ENCODE peak calls at places on chromosomes 7 and 10, in five cellular contexts. E is CD8-positive, alpha-beta T cell; G is foreskin fibroblast; X is fibroblast of the aortic adventitia; V is heart left ventricle. D is an unnamed sample.

GRCh38 chr7:150738092-150739044 is 1.1 kb downstream of the GIMAP5 start:
- DNase-seq in E (no peak), G (no peak), X (no peak), V (no peak), D (no peak)

GRCh38 chr7:28144266-28144665 is 36.3 kb downstream of the JAZF1 start:
- DNase-seq in E (no peak), G (no peak), X (no peak), V (no peak), D (no peak)

GRCh38 chr10:6385683-6386082 is 183.0 kb downstream of the PFKFB3 start:
- DNase-seq in E (no peak), G (peak), X (peak), V (no peak), D (no peak)

GRCh38 chr10:49746626-49747302 is 15.4 kb downstream of the OGDHL start:
- DNase-seq in E (no peak), G (no peak), X (no peak), V (no peak), D (no peak)

GRCh38 chr10:113424984-113425383 is 127.9 kb upstream of the HABP2 start:
- DNase-seq in E (no peak), G (no peak), X (no peak), V (no peak), D (no peak)

GRCh38 chr10:477620-478019 is 211.8 kb downstream of the DIP2C start:
- DNase-seq in E (no peak), G (no peak), X (no peak), V (no peak), D (no peak)

GRCh38 chr7:148142660-148143248 is 447.8 kb upstream of the C7orf33 start:
- DNase-seq in E (no peak), G (peak), X (peak), V (no peak), D (peak)

GRCh38 chr10:13776861-13777301 is 190.1 kb downstream of the PRPF18 start:
- DNase-seq in E (no peak), G (peak), X (peak), V (no peak), D (no peak)

GRCh38 chr7:101494602-101495329 is 132.1 kb downstream of the COL26A1 start:
- DNase-seq in E (no peak), G (no peak), X (no peak), V (peak), D (no peak)

GRCh38 chr7:82838314-82838713 is 324.4 kb downstream of the PCLO start:
- DNase-seq in E (no peak), G (no peak), X (no peak), V (no peak), D (no peak)

GRCh38 chr10:32054087-32054486 is 2.1 kb downstream of the KIF5B start:
- DNase-seq in E (no peak), G (peak), X (peak), V (no peak), D (no peak)

GRCh38 chr10:32057041-32057372 is 782 bp upstream of the KIF5B start:
- DNase-seq in E (no peak), G (no peak), X (no peak), V (no peak), D (no peak)

GRCh38 chr10:32056136-32057040 is at the start of gene KIF5B:
- DNase-seq in E (peak), G (peak), X (peak), V (peak), D (peak)

GRCh38 chr10:32059472-32059871 is 3.2 kb upstream of the KIF5B start:
- DNase-seq in E (no peak), G (no peak), X (no peak), V (no peak), D (no peak)

GRCh38 chr10:32055478-32056135 is 618 bp downstream of the KIF5B start:
- DNase-seq in E (peak), G (peak), X (peak), V (peak), D (peak)
- TF ChIP-seq CTCF in E (no peak), G (no peak), X (peak), V (no peak), D (no peak)

GRCh38 chr10:70564901-70565351 is 37.6 kb downstream of the PRF1 start:
- DNase-seq in E (no peak), G (no peak), X (no peak), V (no peak), D (no peak)
- TF ChIP-seq CTCF in E (no peak), G (peak), X (no peak), V (no peak), D (no peak)

DNA sequence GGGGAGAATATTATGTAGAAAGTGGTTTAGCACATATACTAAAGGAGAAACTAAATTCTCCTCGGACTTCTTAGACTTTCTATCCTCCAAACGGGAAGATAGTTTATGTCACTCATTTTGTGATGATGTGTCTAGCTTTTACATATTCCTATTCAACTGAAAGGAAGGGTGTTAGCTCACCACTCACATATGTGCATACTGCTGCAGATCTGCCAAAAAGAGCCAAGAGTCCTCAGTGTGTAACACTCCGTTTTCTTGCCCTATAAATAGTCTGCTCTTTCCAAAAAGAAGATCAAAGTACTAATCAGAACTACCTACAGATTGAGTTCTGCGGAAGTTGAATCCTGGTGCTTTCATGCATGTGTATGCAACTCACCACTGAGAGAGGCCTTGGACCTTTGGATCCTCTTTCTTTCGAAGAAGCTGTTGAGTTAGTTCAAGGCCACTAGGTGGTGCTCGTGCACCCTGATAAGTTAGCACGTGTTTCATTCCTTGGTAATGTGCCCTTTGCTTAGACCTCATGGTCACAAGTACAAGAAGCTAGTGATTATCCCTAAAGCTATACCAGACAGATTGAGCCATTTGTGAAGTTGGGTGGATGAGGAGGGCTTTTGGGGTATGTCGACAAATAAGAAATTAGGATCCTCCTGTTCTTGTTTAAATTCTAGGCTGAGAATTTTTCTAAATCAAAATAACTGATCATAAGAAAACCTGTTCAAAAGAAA is 14.1 kb downstream of the YAE1 start:
- DNase-seq in E (peak), G (peak), X (peak), V (peak), D (peak)
- TF ChIP-seq CTCF in E (peak), G (peak), X (peak), V (peak), D (peak)

DNA sequence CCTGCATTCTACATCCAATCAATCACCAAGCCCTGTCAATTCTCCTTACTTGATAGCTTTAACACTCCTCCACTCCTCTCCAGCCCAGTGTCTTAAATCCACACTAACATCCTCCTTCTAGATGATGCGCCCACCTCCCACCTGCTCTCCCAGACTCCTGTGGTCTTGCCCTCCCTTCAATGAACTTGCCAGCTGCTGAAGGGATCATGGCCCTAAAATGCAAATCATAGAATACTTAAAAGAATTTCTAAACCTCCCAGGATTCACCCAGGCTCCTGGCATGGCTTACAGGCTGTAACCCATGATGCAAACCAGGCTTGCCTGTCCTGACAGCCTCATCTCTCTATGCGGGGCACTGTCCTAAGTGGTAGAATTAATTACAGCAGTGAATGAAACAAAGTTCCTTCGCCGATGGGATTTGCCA is 43.6 kb downstream of the SYPL1 start:
- DNase-seq in E (no peak), G (no peak), X (no peak), V (no peak), D (no peak)
- TF ChIP-seq CTCF in E (no peak), G (no peak), X (no peak), V (no peak), D (no peak)

GRCh38 chr7:44998153-44998871 is 1.7 kb upstream of the CCM2 start:
- DNase-seq in E (no peak), G (no peak), X (no peak), V (no peak), D (no peak)

GRCh38 chr7:45000096-45001032 is at the start of gene CCM2:
- DNase-seq in E (no peak), G (peak), X (peak), V (peak), D (no peak)

GRCh38 chr7:45001826-45002225 is 1.8 kb downstream of the CCM2 start:
- DNase-seq in E (no peak), G (no peak), X (no peak), V (no peak), D (no peak)

GRCh38 chr7:45001138-45001694 is 1.2 kb downstream of the CCM2 start:
- DNase-seq in E (peak), G (no peak), X (no peak), V (no peak), D (no peak)

DNA sequence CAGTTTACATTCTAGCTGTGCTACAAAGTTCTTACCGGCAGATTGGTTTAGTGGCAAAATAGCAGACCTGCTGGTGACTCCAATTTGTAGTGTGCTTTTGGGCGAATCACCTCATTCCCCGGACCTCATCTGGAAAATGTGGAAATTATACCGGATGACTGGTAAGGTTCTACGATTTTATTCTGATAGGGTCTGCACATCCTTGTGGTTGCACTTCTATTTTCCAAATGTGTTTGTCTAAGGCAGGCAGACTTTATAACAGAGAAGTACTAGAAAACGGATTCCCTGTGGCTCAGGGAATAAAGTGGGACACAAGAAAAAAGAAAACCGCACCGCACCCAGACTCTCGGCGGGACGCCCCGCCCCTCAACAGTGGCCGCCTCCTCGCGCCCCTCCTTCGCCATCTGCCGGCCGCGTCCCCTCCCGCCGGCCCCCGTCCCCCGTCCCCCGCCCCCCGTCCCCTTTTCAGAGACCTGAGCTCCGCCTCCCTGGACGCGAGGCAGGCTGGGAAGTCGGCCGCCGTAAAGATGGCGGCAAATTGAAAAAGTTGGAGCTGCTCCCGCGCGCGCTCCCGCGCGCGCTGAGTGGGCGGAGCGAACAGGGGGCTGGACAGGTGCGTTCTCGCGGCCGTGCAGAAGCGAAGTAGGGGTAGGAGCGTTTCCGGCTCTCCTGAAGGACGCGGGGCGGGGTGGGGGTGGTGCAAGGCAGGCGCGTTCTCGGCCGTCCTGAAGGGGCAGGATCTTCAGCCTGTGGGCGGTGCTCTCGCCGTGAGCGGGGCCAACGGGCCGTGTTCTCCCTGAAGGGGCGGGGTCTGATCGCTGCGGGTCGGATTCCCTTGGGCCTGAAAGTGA is 531 bp upstream of the CCM2 start:
- DNase-seq in E (peak), G (peak), X (peak), V (peak), D (peak)
- TF ChIP-seq CTCF in E (no peak), G (no peak), X (no peak), V (peak), D (no peak)

GRCh38 chr7:108382932-108383331 is 73.3 kb downstream of the NRCAM start:
- DNase-seq in E (no peak), G (no peak), X (no peak), V (no peak), D (no peak)

GRCh38 chr7:108385834-108386422 is 70.3 kb downstream of the NRCAM start:
- DNase-seq in E (no peak), G (no peak), X (no peak), V (no peak), D (no peak)

GRCh38 chr7:108380527-108380926 is 75.7 kb downstream of the NRCAM start:
- DNase-seq in E (no peak), G (no peak), X (no peak), V (no peak), D (no peak)

GRCh38 chr7:108384721-108385483 is 71.3 kb downstream of the NRCAM start:
- DNase-seq in E (no peak), G (no peak), X (no peak), V (no peak), D (peak)
- TF ChIP-seq CTCF in E (no peak), G (peak), X (no peak), V (no peak), D (peak)

GRCh38 chr7:47938574-47939165 is 9.6 kb downstream of the PKD1L1 start:
- DNase-seq in E (no peak), G (no peak), X (no peak), V (no peak), D (no peak)
- TF ChIP-seq CTCF in E (no peak), G (peak), X (no peak), V (no peak), D (no peak)

DNA sequence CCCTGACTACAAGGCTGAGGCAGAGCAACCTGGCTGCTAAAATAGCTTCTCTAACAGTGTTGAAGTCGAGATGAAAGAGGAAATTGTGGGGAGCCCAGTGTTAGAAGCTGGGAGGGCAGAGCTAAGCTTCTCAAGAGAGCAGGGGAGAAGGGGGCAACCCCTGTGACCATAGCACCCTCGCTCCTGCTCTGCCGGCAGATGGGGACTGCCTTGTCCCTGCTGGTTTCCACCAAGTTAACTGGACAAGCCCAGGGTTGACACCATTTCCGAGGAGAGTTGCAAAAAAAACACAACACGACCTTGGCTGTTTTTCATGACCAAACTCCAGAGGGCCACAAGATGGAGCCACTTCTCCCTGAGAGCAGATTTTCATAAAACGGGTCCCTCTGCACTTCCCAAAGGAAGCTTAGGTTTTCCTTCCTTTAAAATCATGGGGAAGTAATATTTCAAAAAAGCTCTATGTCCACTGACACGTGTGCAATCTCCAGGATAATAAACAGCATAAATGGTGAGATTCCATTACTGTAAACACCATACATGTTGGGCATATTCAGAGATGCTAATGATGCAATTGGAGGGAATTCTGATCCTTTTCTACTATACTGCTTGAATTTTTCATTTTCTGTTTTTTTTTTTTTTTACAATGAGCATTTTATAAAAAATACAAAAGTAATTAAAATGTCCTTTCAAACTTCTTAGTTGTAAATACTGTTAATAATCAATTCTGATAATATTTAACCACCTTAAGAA is 140.4 kb downstream of the PIP4K2A start:
- DNase-seq in E (peak), G (peak), X (peak), V (no peak), D (no peak)
- TF ChIP-seq CTCF in E (peak), G (peak), X (peak), V (peak), D (peak)

D was measured in GM13976.